ENCODE peak calls at places on chromosomes 6 and 20, in eight cellular contexts. W, Z, L, C, Q, P, J and Y are unnamed samples.

GRCh38 chr6:107444277-107444676 is 15.1 kb downstream of the PDSS2 start:
- DNase-seq in C (no peak), P (no peak), Z (no peak), L (no peak), W (no peak), J (no peak), Q (no peak), Y (no peak)

GRCh38 chr20:33261465-33261864 is 21.5 kb upstream of the BPIFB1 start:
- DNase-seq in P (no peak), Q (no peak), J (no peak), Z (no peak), W (no peak), C (no peak), L (no peak), Y (no peak)

GRCh38 chr6:112225691-112226090 is 28.7 kb downstream of the LAMA4 start:
- DNase-seq in J (no peak), P (no peak), C (no peak), Z (peak), Q (no peak), L (no peak), W (no peak), Y (no peak)

GRCh38 chr6:144776031-144776819 is 491.1 kb downstream of the UTRN start:
- DNase-seq in W (no peak), C (no peak), J (no peak), Z (no peak), Q (no peak), P (no peak), L (no peak), Y (no peak)

GRCh38 chr20:44069203-44069931 is 117.6 kb downstream of the JPH2 start:
- DNase-seq in J (peak), Q (no peak), Z (no peak), W (no peak), C (no peak), L (no peak), P (peak), Y (peak)

GRCh38 chr6:166381733-166382499 is 824 bp downstream of the MPC1 start:
- DNase-seq in L (peak), W (peak), Z (peak), C (peak), P (peak), Q (peak), J (peak), Y (peak)

GRCh38 chr6:63743691-63744090 is 108.1 kb downstream of the PHF3 start:
- DNase-seq in P (no peak), W (no peak), Z (no peak), L (no peak), J (no peak), C (no peak), Q (no peak), Y (no peak)

GRCh38 chr6:158978752-158979151 is 21.2 kb downstream of the RSPH3 start:
- DNase-seq in J (no peak), Z (peak), W (no peak), L (no peak), P (no peak), C (no peak), Q (no peak), Y (no peak)

GRCh38 chr20:408843-409696 is 971 bp downstream of the RBCK1 start:
- DNase-seq in C (no peak), W (no peak), P (no peak), Q (no peak), J (peak), Z (no peak), L (no peak), Y (no peak)

GRCh38 chr6:121760640-121761213 is 325.3 kb downstream of the GJA1 start:
- DNase-seq in Q (no peak), Z (no peak), P (no peak), J (no peak), C (no peak), W (no peak), L (no peak), Y (no peak)

GRCh38 chr6:22367331-22367730 is 70.5 kb upstream of the PRL start:
- DNase-seq in Q (no peak), C (no peak), L (no peak), W (no peak), P (no peak), Z (no peak), J (no peak), Y (no peak)

GRCh38 chr20:59630526-59630925 is 26.2 kb downstream of the PHACTR3 start:
- DNase-seq in P (no peak), C (no peak), Q (no peak), J (no peak), Z (no peak), L (no peak), W (no peak), Y (no peak)

GRCh38 chr6:42726026-42726425 is 3.6 kb upstream of the PRPH2 start:
- DNase-seq in Q (no peak), Z (no peak), L (no peak), C (no peak), P (no peak), W (no peak), J (no peak), Y (no peak)
- H3K4me3 ChIP-seq in Q (peak), Z (no peak), L (peak), C (no peak), P (no peak), W (peak), J (peak), Y (no peak)

DNA sequence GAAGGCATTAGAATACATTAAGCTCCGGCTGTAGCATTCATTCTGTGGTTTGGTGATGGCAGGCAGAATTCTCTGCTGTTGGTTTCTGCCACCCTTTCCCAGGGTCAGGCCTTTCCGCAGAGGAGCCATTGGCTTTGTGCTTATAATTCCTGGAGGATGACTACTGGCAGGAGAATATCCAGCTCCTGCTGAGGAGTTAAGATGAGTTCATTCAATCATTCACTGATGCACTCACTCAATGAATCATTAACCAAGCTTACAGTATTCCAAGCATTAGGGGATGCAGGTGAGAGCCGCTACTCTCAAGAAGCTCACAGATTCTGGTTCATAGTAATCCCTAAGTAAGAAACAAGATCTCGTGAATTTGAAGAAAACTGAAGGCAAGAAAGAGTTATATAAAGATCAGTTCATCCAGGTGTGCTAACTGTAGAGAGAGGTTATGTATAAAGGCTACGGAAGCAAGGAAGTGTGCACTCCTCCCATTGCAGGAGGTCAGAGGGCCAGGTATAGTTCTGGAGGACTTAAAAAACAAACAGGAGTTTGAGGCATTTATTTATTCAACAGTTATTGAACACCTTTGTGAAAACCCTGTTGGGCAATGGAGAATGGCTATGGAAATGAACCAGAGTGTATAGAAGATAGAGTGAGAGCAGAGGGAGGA is 75.5 kb downstream of the HMGN3 start:
- DNase-seq in W (no peak), P (no peak), Z (no peak), J (no peak), C (no peak), Q (no peak), L (no peak), Y (no peak)
- H3K4me3 ChIP-seq in W (no peak), P (no peak), Z (no peak), J (no peak), C (no peak), Q (no peak), L (no peak), Y (no peak)

DNA sequence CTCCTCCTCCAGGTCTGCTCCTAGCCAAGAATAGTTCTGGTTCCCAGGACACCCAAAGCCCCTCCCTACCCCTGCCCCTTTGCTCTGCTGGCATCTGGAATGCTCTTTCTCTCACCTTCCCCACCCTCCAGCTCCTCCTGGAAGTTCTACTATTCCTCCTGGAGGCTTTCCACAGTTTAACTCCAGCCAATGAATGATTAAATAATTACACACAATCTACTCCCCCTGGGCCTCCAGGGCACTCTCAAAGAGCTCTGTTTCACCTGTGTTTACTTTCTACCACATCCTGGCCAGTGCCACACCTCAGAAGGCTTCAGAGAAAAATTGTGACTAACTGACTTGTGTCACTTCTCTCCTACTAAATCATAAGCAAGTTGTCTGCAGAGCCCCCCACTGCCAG is 36.2 kb downstream of the GCM1 start:
- DNase-seq in W (no peak), Z (no peak), Q (no peak), L (no peak), J (no peak), P (no peak), C (no peak), Y (no peak)
- H3K4me3 ChIP-seq in W (no peak), Z (no peak), Q (no peak), L (no peak), J (no peak), P (no peak), C (no peak), Y (no peak)

DNA sequence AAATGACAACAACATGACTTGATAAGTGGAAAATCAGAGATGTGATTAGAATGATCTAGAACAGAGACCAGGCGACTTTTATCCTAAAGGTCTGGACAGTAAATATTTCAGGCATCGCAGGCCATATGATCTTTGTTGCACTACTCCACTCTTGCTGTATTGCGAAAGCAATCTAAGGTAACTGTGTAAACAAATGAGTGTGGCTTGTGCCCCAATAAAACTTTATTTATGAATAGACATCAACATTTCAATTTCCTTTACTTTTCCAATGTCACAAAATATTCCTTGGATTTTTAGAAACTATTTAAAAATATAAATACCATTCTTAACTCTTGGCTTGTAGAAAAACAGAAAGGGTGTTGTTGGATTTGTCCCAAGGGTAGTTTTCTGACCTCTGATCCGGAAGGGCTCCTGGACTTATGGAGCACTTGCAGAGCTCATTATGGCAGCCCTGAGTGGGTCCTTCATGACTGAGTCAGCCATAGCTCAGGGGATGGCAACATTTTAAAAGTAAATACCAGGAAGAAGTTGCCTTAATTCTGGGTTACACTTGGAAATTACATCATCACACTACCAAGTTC is 34.5 kb downstream of the IL20RA start:
- DNase-seq in C (no peak), Q (no peak), W (no peak), J (no peak), L (no peak), Z (no peak), P (no peak), Y (no peak)
- H3K4me3 ChIP-seq in C (no peak), Q (no peak), W (no peak), J (no peak), L (no peak), Z (no peak), P (no peak), Y (no peak)

GRCh38 chr6:36139991-36140710 is 9.8 kb downstream of the MAPK13 start:
- DNase-seq in Z (no peak), Q (no peak), W (no peak), J (no peak), P (no peak), C (no peak), L (no peak), Y (no peak)
- H3K4me3 ChIP-seq in Z (no peak), Q (no peak), W (no peak), J (no peak), P (no peak), C (no peak), L (no peak), Y (no peak)

GRCh38 chr20:11080776-11081406 is 407.1 kb upstream of the JAG1 start:
- DNase-seq in Q (no peak), L (no peak), W (no peak), P (no peak), J (no peak), C (no peak), Z (peak), Y (no peak)

GRCh38 chr20:11084508-11084907 is 410.7 kb upstream of the JAG1 start:
- DNase-seq in Q (no peak), L (no peak), W (no peak), J (no peak), C (no peak), Z (no peak), P (no peak), Y (no peak)

GRCh38 chr20:11076434-11076833 is 402.6 kb upstream of the JAG1 start:
- DNase-seq in Z (no peak), L (no peak), J (no peak), P (no peak), W (no peak), C (no peak), Q (no peak), Y (no peak)

GRCh38 chr20:11083841-11084240 is 410.0 kb upstream of the JAG1 start:
- DNase-seq in L (no peak), W (no peak), C (no peak), Q (no peak), Z (no peak), P (no peak), J (no peak), Y (no peak)

GRCh38 chr20:11080010-11080409 is 406.2 kb upstream of the JAG1 start:
- DNase-seq in Z (peak), Q (no peak), P (no peak), C (no peak), J (no peak), L (no peak), W (no peak), Y (no peak)
- H3K4me3 ChIP-seq in Z (no peak), Q (no peak), P (no peak), C (no peak), J (no peak), L (no peak), W (no peak), Y (no peak)